ENCODE peak calls at places on chromosomes 7 and 10, in four cellular contexts. R is kidney, A is transverse colon, D is GM10248. H is an unnamed sample.

GRCh38 chr7:111232249-111233084 is 141.5 kb downstream of the LRRN3 start:
- DNase-seq in R (no peak), D (no peak), A (no peak), H (no peak)

GRCh38 chr7:1945558-1945957 is 275.5 kb downstream of the ELFN1 start:
- DNase-seq in A (no peak), D (no peak), R (peak; percentile 65), H (no peak)

GRCh38 chr10:110864662-110865140 is 7.0 kb upstream of the PDCD4 start:
- DNase-seq in R (no peak), D (peak; percentile 51), A (no peak), H (no peak)

GRCh38 chr7:101410743-101411476 is 48.2 kb downstream of the COL26A1 start:
- DNase-seq in A (peak; percentile 19), R (peak; percentile 60), D (peak; percentile 77), H (peak; percentile 86)

GRCh38 chr7:106283501-106283830 is 1.3 kb downstream of the NAMPT start:
- DNase-seq in D (no peak), A (no peak), R (no peak), H (no peak)

GRCh38 chr7:122425731-122426130 is 121.2 kb upstream of the FEZF1 start:
- DNase-seq in D (no peak), A (no peak), R (no peak), H (no peak)

GRCh38 chr10:23106508-23106907 is 11.1 kb downstream of the MSRB2 start:
- DNase-seq in D (no peak), A (no peak), R (no peak), H (no peak)

GRCh38 chr7:80940539-80941205 is 21.8 kb upstream of the SEMA3C start:
- DNase-seq in D (no peak), A (no peak), R (no peak), H (no peak)

GRCh38 chr10:34835908-34836558 is 20.9 kb upstream of the PARD3 start:
- DNase-seq in A (no peak), D (peak; percentile 55), R (no peak), H (no peak)

GRCh38 chr10:70619271-70620019 is 16.9 kb upstream of the PRF1 start:
- DNase-seq in A (no peak), D (peak; percentile 22), R (no peak), H (no peak)

GRCh38 chr10:79380918-79381775 is 33.9 kb downstream of the PPIF start:
- DNase-seq in A (peak; percentile 5), R (peak; percentile 66), D (peak; percentile 13), H (no peak)

GRCh38 chr7:66413379-66414114 is 208.4 kb downstream of the TPST1 start:
- DNase-seq in A (peak; percentile 82), D (peak; percentile 96), R (peak; percentile 97), H (peak; percentile 95)

GRCh38 chr7:1900847-1901246 is 230.8 kb downstream of the ELFN1 start:
- DNase-seq in D (no peak), R (peak; percentile 46), A (no peak), H (no peak)